ENCODE peak calls at places on chromosomes 1 and 21, in four cellular contexts. J, Z, K and R are unnamed samples.

GRCh38 chr1:100794719-100795645 is 75.4 kb downstream of the VCAM1 start:
- DNase-seq in Z (peak; percentile 77), K (no peak), J (no peak), R (no peak)

GRCh38 chr1:85611856-85612255 is 31.3 kb downstream of the CCN1 start:
- DNase-seq in J (peak; percentile 77), Z (peak; percentile 100), K (peak; percentile 33), R (no peak)

GRCh38 chr1:50318428-50318827 is 104.8 kb downstream of the DMRTA2 start:
- DNase-seq in K (no peak), Z (no peak), J (no peak), R (no peak)

GRCh38 chr1:214445846-214446614 is 105.4 kb downstream of the PTPN14 start:
- DNase-seq in J (no peak), K (no peak), Z (peak; percentile 98), R (no peak)

GRCh38 chr1:118788372-118788955 is 199.7 kb downstream of the TBX15 start:
- DNase-seq in K (no peak), J (no peak), Z (peak; percentile 35), R (no peak)

GRCh38 chr1:119631433-119632102 is 16.5 kb downstream of the ZNF697 start:
- DNase-seq in K (peak; percentile 85), Z (peak; percentile 74), J (peak; percentile 84), R (peak; percentile 66)

GRCh38 chr1:112882271-112882744 is 73.7 kb downstream of the SLC16A1 start:
- DNase-seq in Z (no peak), K (no peak), J (no peak), R (no peak)

GRCh38 chr1:160400646-160401486 is 502 bp downstream of the VANGL2 start:
- DNase-seq in J (no peak), Z (peak; percentile 6), K (peak; percentile 30), R (peak; percentile 73)

GRCh38 chr1:183652107-183652506 is 1.0 kb downstream of the APOBEC4 start:
- DNase-seq in J (no peak), K (no peak), Z (no peak), R (no peak)

GRCh38 chr1:95953005-95953404 is 719.0 kb downstream of the RWDD3 start:
- DNase-seq in K (no peak), J (no peak), Z (peak; percentile 10), R (no peak)

GRCh38 chr21:29148535-29148934 is 18.1 kb downstream of the MAP3K7CL start:
- DNase-seq in Z (peak; percentile 89), J (no peak), K (no peak), R (no peak)

GRCh38 chr1:82395450-82395849 is 594.7 kb downstream of the ADGRL2 start:
- DNase-seq in J (no peak), Z (no peak), K (no peak), R (no peak)

GRCh38 chr1:15418811-15419515 is 9.3 kb downstream of the EFHD2 start:
- DNase-seq in Z (peak; percentile 60), J (no peak), K (peak; percentile 68), R (peak; percentile 64)

GRCh38 chr1:12618661-12619395 is 818 bp upstream of the DHRS3 start:
- DNase-seq in J (peak; percentile 70), K (peak; percentile 67), Z (peak; percentile 91), R (no peak)

GRCh38 chr1:16398371-16398953 is 31.4 kb downstream of the SZRD1 start:
- DNase-seq in K (no peak), J (no peak), Z (no peak), R (no peak)

GRCh38 chr1:108209456-108210108 is 9.4 kb upstream of the SLC25A24 start:
- DNase-seq in K (no peak), Z (no peak), J (no peak), R (no peak)

GRCh38 chr1:145823565-145824498 is at the start of the genes POLR3C and RNF115:
- DNase-seq in Z (peak; percentile 91), J (peak; percentile 94), K (peak; percentile 89), R (peak; percentile 88)

GRCh38 chr1:228207381-228207810 is 448 bp upstream of the OBSCN start:
- DNase-seq in Z (no peak), J (peak; percentile 43), K (no peak), R (no peak)

GRCh38 chr1:81327743-81328142 is 473.0 kb upstream of the ADGRL2 start:
- DNase-seq in Z (no peak), K (no peak), J (no peak), R (no peak)

GRCh38 chr1:176466514-176466913 is 3.5 kb downstream of the PAPPA2 start:
- DNase-seq in J (no peak), Z (no peak), K (no peak), R (no peak)

GRCh38 chr1:43868741-43869067 is 64.9 kb upstream of the ARTN start:
- DNase-seq in K (no peak), J (no peak), Z (peak; percentile 77), R (no peak)

GRCh38 chr1:75672528-75673393 is 51.7 kb upstream of the ACADM start:
- DNase-seq in Z (peak; percentile 94), K (no peak), J (no peak), R (no peak)

GRCh38 chr1:65264197-65264929 is 45.0 kb upstream of the DNAJC6 start:
- DNase-seq in Z (peak; percentile 63), J (no peak), K (no peak), R (peak; percentile 42)

GRCh38 chr1:20153000-20153418 is 13.9 kb downstream of the PLA2G2F start:
- DNase-seq in J (peak; percentile 67), K (no peak), Z (peak; percentile 17), R (no peak)

GRCh38 chr21:37582613-37583012 is 216.0 kb downstream of the DYRK1A start:
- DNase-seq in K (peak; percentile 27), Z (peak; percentile 54), J (no peak), R (no peak)

GRCh38 chr1:26771285-26771642 is 16.5 kb upstream of the PIGV start:
- DNase-seq in Z (no peak), K (no peak), J (no peak), R (no peak)
- TF ChIP-seq CTCF in Z (peak; percentile 7), K (no peak), J (no peak), R (no peak)

GRCh38 chr1:153546796-153547559 is 1.4 kb upstream of the S100A4 start:
- DNase-seq in J (no peak), K (no peak), Z (no peak), R (no peak)
- TF ChIP-seq CTCF in J (no peak), K (no peak), Z (no peak), R (no peak)

GRCh38 chr1:110407260-110408210 is at the start of gene LAMTOR5:
- DNase-seq in Z (peak; percentile 91), K (peak; percentile 92), J (peak; percentile 95), R (peak; percentile 85)
- TF ChIP-seq CTCF in Z (no peak), K (no peak), J (peak; percentile 25), R (no peak)

GRCh38 chr21:39120876-39121599 is 62.2 kb downstream of the PSMG1 start:
- DNase-seq in Z (no peak), J (no peak), K (no peak), R (no peak)
- TF ChIP-seq CTCF in Z (no peak), J (peak; percentile 13), K (no peak), R (no peak)

GRCh38 chr1:182515556-182515955 is 65.6 kb downstream of the RGSL1 start:
- DNase-seq in J (no peak), Z (no peak), K (no peak), R (no peak)

GRCh38 chr1:182525342-182525741 is 63.7 kb downstream of the RNASEL start:
- DNase-seq in Z (no peak), K (no peak), J (no peak), R (no peak)

DNA sequence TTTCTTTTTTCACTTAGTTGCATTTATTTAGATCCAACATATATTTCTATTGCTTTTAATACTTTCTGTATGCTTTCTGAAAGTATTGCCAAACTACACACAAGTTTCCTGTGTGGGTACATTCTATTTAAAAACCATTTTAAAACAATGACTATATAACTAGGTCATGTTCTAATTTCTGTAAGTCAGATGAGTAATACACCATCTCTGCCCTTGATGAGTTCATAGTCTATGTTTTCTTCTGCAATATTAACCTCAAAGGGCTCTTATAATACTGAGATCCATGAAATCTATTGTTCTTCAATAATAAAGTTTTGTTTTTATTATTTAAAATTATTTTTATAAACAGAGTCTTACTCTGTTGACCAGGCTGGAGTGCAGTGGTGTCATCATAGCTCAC is 68.3 kb downstream of the RNASEL start:
- DNase-seq in J (no peak), K (no peak), Z (no peak), R (no peak)
- TF ChIP-seq CTCF in J (no peak), K (no peak), Z (no peak), R (no peak)

GRCh38 chr1:154936416-154937050 is at the start of gene PMVK:
- DNase-seq in Z (peak; percentile 96), K (peak; percentile 96), J (peak; percentile 97), R (peak; percentile 87)
- TF ChIP-seq CTCF in Z (peak; percentile 15), K (no peak), J (peak; percentile 44), R (no peak)

DNA sequence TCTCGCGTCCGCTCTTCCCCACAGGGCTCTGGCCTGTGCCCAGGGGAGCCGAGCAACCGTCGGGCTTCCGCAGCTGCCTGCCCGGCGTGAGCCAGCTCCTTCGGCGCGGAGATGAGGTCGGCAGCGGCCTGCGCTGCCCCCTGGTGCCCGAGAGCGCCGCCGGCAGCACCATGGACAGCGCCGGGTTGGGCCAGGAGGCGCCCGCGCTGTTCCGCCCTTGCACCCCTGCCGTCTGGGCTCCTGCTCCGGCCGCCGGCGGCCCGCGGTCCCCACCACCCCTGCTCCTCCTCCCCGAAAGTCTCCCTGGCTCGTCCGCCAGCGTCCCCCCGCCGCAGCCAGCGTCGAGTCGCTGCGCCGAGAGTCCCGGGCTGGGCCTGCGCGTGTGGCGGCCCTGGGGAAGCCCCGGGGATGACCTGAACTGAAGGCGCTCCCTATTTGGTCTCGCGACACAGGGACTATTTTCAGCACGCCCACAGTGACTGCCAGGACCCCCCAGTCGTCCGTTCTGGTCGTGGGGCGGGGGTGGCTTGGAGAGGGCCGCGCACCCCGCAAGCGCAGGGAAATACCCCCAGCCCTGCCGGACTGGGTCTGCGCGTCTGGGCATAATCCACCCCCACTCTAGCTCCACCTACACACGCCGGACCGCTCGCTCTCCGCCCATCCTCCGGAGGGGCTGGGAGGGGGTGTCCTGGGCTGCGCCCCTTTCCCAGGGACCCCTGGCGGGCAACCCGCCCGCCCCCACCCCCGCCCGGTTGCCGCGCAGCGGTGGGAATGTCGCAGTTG is 1.3 kb downstream of the HES3 start:
- DNase-seq in Z (peak; percentile 70), K (peak; percentile 83), J (peak; percentile 86), R (peak; percentile 90)
- TF ChIP-seq CTCF in Z (peak; percentile 72), K (peak; percentile 91), J (peak; percentile 80), R (peak; percentile 81)

GRCh38 chr1:219304227-219305226 is 130.8 kb downstream of the LYPLAL1 start:
- DNase-seq in Z (peak; percentile 95), J (no peak), K (no peak), R (no peak)
- TF ChIP-seq CTCF in Z (no peak), J (no peak), K (no peak), R (no peak)